ENCODE peak calls at places on chromosomes 16 and 17, in six cellular contexts. H is body of pancreas, C is astrocyte of the spinal cord, B is cardiac fibroblast, N is brain microvascular endothelial cell, K is adrenal gland. R is an unnamed sample.

GRCh38 chr16:88810868-88811599 is 694 bp downstream of the APRT start:
- DNase-seq in H (peak; percentile 81), C (peak; percentile 80), B (peak; percentile 86), N (peak; percentile 51), K (peak; percentile 83), R (no peak)

GRCh38 chr17:68792042-68792685 is 163.0 kb downstream of the ABCA8 start:
- DNase-seq in H (no peak), C (peak; percentile 19), B (peak; percentile 91), N (no peak), K (no peak), R (no peak)

GRCh38 chr16:25063865-25064264 is 47.7 kb upstream of the LCMT1 start:
- DNase-seq in H (no peak), C (no peak), B (peak; percentile 57), N (peak; percentile 90), K (peak; percentile 70), R (no peak)

GRCh38 chr17:142102-142661 is 4.8 kb downstream of the SCGB1C2 start:
- DNase-seq in H (peak; percentile 52), C (peak; percentile 5), B (peak; percentile 17), N (peak; percentile 11), K (peak; percentile 15), R (no peak)

GRCh38 chr16:89697161-89697615 is 4.3 kb downstream of the SPATA2L start:
- DNase-seq in H (peak; percentile 61), C (no peak), B (no peak), N (no peak), K (no peak), R (no peak)

GRCh38 chr17:65022751-65023421 is 33.7 kb downstream of the GNA13 start:
- DNase-seq in H (no peak), C (peak; percentile 68), B (peak; percentile 28), N (peak; percentile 36), K (no peak), R (peak; percentile 18)

GRCh38 chr17:82645516-82645915 is 2.7 kb downstream of the WDR45B start:
- DNase-seq in H (no peak), C (no peak), B (no peak), N (no peak), K (no peak), R (no peak)

GRCh38 chr17:77829871-77830799 is 128.4 kb upstream of the TNRC6C start:
- DNase-seq in H (peak; percentile 24), C (peak; percentile 83), B (peak; percentile 94), N (peak; percentile 85), K (no peak), R (peak; percentile 18)

GRCh38 chr16:73483934-73484712 is 436.2 kb upstream of the ZFHX3 start:
- DNase-seq in H (no peak), C (no peak), B (no peak), N (no peak), K (no peak), R (no peak)

GRCh38 chr17:38415250-38416194 is 12.7 kb upstream of the ARHGAP23 start:
- DNase-seq in H (no peak), C (peak; percentile 60), B (peak; percentile 56), N (peak; percentile 31), K (no peak), R (no peak)

GRCh38 chr16:14307623-14308356 is 236.7 kb downstream of the MRTFB start:
- DNase-seq in H (peak; percentile 78), C (no peak), B (no peak), N (no peak), K (peak; percentile 50), R (no peak)

GRCh38 chr17:78241277-78242023 is 10.0 kb downstream of the TMEM235 start:
- DNase-seq in H (no peak), C (peak; percentile 31), B (peak; percentile 52), N (peak; percentile 43), K (no peak), R (no peak)

GRCh38 chr16:68393333-68393732 is 55.0 kb downstream of the SMPD3 start:
- DNase-seq in H (no peak), C (no peak), B (no peak), N (no peak), K (no peak), R (no peak)
- TF ChIP-seq CTCF in H (no peak), C (no peak), B (no peak), N (no peak), K (no peak), R (no peak)

GRCh38 chr16:68728558-68728957 is 8.5 kb upstream of the CDH1 start:
- DNase-seq in H (no peak), C (no peak), B (no peak), N (no peak), K (no peak), R (no peak)
- H3K4me3 ChIP-seq in H (no peak overlapping the region), C (no peak overlapping the region), B (no peak overlapping the region), N (no peak overlapping the region), K (no peak overlapping the region), R (no peak overlapping the region)

DNA sequence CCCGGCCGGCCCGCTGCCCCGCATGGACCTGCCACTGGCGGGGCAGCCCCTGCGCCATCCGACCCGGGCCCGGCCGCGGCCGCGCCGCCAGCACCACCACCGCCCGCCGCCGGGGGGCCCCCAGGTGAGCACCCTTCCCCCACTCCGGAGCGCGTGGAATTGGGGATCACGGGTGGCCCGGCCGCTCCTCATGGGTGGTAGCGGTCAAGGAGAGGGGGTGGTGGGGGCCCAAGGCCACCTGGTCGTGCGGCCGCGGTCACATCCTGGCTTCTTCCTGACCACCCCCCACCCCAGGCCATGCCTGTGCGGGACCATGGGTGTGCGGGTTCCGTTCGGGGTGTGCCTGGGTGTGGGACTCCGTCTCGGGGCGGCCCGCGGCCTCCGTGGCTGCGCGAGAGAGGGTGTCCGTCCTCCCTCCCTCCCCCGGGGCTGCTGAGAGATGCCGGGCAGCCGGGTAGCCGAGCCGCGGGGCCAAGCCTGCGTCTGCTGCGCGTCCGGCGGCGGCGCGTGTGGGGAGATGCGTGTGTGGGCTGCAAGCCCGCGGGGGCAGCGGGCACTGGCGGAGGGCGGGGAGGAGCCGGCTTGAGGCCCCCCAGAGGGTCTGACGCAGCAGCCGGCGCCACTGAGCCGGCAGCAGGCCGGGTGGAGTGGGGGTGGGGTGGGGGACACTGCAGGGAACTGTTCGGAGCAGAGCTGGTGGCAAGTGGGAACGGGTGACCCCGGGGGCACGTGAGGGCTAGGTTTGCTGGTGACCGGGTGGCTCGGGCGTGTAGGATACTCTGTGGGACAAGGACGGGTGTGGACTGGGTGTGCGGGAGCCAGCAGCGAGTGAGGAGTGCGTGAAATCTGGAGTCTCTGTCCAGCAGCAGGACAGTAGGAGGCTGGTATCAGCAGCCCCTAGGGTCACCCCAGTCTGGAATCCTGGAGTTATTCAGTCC is 6.7 kb downstream of the ACD start:
- DNase-seq in H (no peak), C (no peak), B (no peak), N (no peak), K (no peak), R (no peak)
- TF ChIP-seq CTCF in H (no peak), C (no peak), B (no peak), N (peak; percentile 32), K (peak; percentile 17), R (peak; percentile 23)

GRCh38 chr17:29573558-29573870 is 5.0 kb downstream of the TP53I13 start:
- DNase-seq in H (peak; percentile 2), C (no peak), B (no peak), N (no peak), K (peak; percentile 15), R (no peak)

GRCh38 chr17:29571486-29571882 is 3.0 kb downstream of the TP53I13 start:
- DNase-seq in H (peak; percentile 3), C (no peak), B (no peak), N (no peak), K (peak; percentile 15), R (no peak)

GRCh38 chr17:29571883-29572681 is 3.6 kb downstream of the TP53I13 start:
- DNase-seq in H (peak; percentile 28), C (no peak), B (no peak), N (no peak), K (peak; percentile 27), R (no peak)

GRCh38 chr17:29573871-29574731 is 5.6 kb downstream of the TP53I13 start:
- DNase-seq in H (peak; percentile 4), C (no peak), B (no peak), N (no peak), K (no peak), R (no peak)

DNA sequence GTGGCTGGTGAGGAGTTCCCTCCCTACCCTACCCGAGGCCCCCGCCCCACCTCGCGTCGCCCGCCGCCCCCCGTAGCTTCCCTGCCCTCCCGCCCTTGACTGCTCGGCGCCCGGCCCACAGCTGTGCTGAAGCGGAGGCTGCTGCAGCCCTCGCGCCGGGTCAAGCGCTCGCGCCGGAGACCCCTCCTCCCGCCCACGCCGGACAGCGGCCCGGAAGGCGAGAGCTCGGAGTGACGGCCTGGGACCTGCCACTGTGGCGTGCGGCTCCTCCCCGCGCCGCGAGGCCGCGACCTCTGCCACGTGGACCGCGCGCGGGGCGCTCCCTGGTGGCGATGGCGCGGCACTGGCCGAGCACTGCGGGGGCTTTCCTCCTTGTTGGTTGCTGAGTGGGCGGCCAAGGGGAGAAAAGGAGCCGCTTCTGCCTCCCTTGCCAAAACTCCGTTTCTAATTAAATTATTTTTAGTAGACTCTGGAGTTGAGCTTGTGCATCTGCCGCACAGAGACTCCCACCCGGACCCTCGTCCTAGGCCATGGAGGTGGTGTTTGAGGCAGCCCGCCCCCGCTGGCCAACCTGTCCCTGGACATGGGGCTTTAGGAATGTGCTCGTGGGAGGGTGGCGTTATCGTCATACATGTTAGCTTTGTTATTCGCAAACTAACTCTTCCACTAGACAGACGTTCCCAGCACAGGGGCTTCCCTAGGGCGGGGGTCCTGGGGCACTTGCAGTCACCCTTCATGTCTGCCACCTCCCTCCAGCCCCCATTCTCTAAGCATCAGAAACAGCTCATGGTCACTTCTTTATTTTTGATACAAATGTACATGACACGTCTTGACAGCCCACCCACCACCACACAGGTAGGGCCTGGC is 4.4 kb downstream of the TP53I13 start:
- DNase-seq in H (peak; percentile 73), C (peak; percentile 34), B (peak; percentile 68), N (no peak), K (peak; percentile 60), R (no peak)
- H3K4me3 ChIP-seq in H (no peak overlapping the region), C (no peak overlapping the region), B (no peak overlapping the region), N (peak overlapping the region; percentile 27), K (peak overlapping the region; percentile 49), R (peak overlapping the region; percentile 23)

GRCh38 chr17:55093358-55093757 is 124.8 kb downstream of the STXBP4 start:
- DNase-seq in H (no peak), C (no peak), B (peak; percentile 31), N (peak; percentile 6), K (no peak), R (no peak)
- TF ChIP-seq CTCF in H (no peak), C (no peak), B (no peak), N (no peak), K (no peak), R (no peak)

GRCh38 chr17:4232168-4232813 is 31.5 kb downstream of the ANKFY1 start:
- DNase-seq in H (no peak), C (peak; percentile 63), B (peak; percentile 64), N (peak; percentile 71), K (no peak), R (peak; percentile 11)

GRCh38 chr17:4230142-4230541 is 33.6 kb downstream of the ANKFY1 start:
- DNase-seq in H (peak; percentile 21), C (peak; percentile 95), B (peak; percentile 99), N (peak; percentile 90), K (peak; percentile 35), R (peak; percentile 99)

GRCh38 chr17:4234406-4234805 is 29.4 kb downstream of the ANKFY1 start:
- DNase-seq in H (no peak), C (no peak), B (peak; percentile 53), N (no peak), K (no peak), R (no peak)

GRCh38 chr17:4233668-4234258 is 30.0 kb downstream of the ANKFY1 start:
- DNase-seq in H (no peak), C (no peak), B (no peak), N (no peak), K (no peak), R (no peak)

DNA sequence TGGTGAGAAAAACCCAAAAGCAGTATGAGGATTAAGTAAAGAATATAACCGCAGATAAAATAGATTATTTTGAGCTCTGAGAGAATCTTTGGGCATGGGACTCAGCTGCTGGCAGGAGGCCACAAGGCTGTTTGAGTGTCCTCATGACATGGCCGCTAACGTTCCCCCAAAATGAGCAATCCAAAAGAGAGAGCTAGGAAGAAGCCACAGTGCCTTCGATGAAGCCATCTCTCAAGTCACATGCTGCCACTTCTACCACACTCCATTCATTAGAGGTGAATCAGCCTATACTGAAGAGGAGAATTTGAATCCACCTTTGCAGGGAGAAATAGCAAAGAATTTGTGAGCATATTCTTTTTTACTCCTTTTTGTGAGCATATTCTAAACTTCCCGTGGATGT is 34.2 kb downstream of the ANKFY1 start:
- DNase-seq in H (no peak), C (peak; percentile 61), B (peak; percentile 77), N (peak; percentile 68), K (peak; percentile 62), R (peak; percentile 25)
- H3K4me3 ChIP-seq in H (no peak overlapping the region), C (no peak overlapping the region), B (peak overlapping the region; percentile 7), N (no peak overlapping the region), K (no peak overlapping the region), R (no peak overlapping the region)